ENCODE peak calls at places on chromosomes 1 and 21, in seven cellular contexts. R is activated CD4-positive, alpha-beta T cell treated with anti-CD3 and anti-CD28 coated beads, Interleukin-2, amount 50 U/mL, for 1 hour; T is CD14-positive monocyte; L is activated naive CD4-positive, alpha-beta T cell treated with Interleukin-2 at 50 U/mL for 16 hours; C is progenitor cell of endocrine pancreas; E is EL; K is cardiac muscle cell. F is an unnamed sample.

GRCh38 chr1:202046748-202047708 is 36.6 kb downstream of the ELF3 start:
- DNase-seq in T (no peak), R (no peak), L (no peak), E (peak; percentile 35), C (no peak), K (no peak), F (no peak)

GRCh38 chr1:41365772-41366427 is 4.7 kb downstream of the FOXO6 start:
- DNase-seq in C (no peak), L (no peak), T (no peak), E (no peak), K (no peak), R (no peak), F (peak; percentile 33)

GRCh38 chr1:87449348-87449963 is 120.8 kb downstream of the LMO4 start:
- DNase-seq in L (peak; percentile 64), E (no peak), T (no peak), R (peak; percentile 1), K (peak; percentile 54), C (no peak), F (no peak)

GRCh38 chr21:41542727-41543126 is 34.8 kb upstream of the TMPRSS2 start:
- DNase-seq in L (no peak), T (no peak), C (no peak), K (no peak), R (no peak), E (no peak), F (no peak)

GRCh38 chr1:246923482-246923881 is 8.3 kb downstream of the AHCTF1 start:
- DNase-seq in E (no peak), R (no peak), T (no peak), L (no peak), K (no peak), C (no peak), F (no peak)

GRCh38 chr1:85048296-85049064 is at the start of gene MCOLN3:
- DNase-seq in C (peak; percentile 59), T (no peak), K (no peak), L (peak; percentile 56), R (peak; percentile 35), E (peak; percentile 44), F (peak; percentile 45)

GRCh38 chr1:221039616-221040015 is 160.4 kb downstream of the HLX start:
- DNase-seq in L (no peak), C (no peak), E (peak; percentile 71), R (no peak), T (no peak), K (no peak), F (no peak)

GRCh38 chr1:18100493-18101063 is 7.0 kb upstream of the IGSF21 start:
- DNase-seq in E (peak; percentile 54), C (peak; percentile 54), L (peak; percentile 23), T (no peak), K (peak; percentile 68), R (peak; percentile 43), F (peak; percentile 55)

GRCh38 chr1:115224636-115225035 is 113.4 kb downstream of the NGF start:
- DNase-seq in L (no peak), E (no peak), R (no peak), C (no peak), T (no peak), K (no peak), F (no peak)

GRCh38 chr1:183244466-183244865 is 58.4 kb downstream of the LAMC2 start:
- DNase-seq in E (peak; percentile 18), T (no peak), L (no peak), C (no peak), K (peak; percentile 99), R (no peak), F (no peak)

GRCh38 chr1:17276568-17276967 is 27.7 kb downstream of the PADI3 start:
- DNase-seq in L (no peak), R (no peak), C (no peak), T (peak; percentile 68), E (peak; percentile 61), K (peak; percentile 53), F (no peak)